ENCODE peak calls at places on chromosomes 16 and 17, in nine cellular contexts. Y is Panc1; C is testis; U is psoas muscle; K is left lung; F is cardiac muscle cell; Z is colonic mucosa; L is effector memory CD4-positive, alpha-beta T cell; W is neural progenitor cell. S is an unnamed sample.

GRCh38 chr17:40442392-40443195 is 656 bp upstream of the IGFBP4 start:
- DNase-seq in Z (peak; percentile 55), L (no peak), C (no peak), Y (no peak), W (no peak), U (peak; percentile 79), F (no peak), K (no peak), S (peak; percentile 75)

GRCh38 chr17:7914771-7915610 is 1.1 kb downstream of the RNF227 start:
- DNase-seq in Y (no peak), W (no peak), K (no peak), C (peak; percentile 59), U (no peak), L (no peak), F (peak; percentile 54), Z (no peak), S (no peak)

GRCh38 chr16:11681526-11681925 is 13.3 kb downstream of the SNN start:
- DNase-seq in L (no peak), K (peak; percentile 57), F (no peak), U (peak; percentile 79), C (no peak), Y (no peak), Z (no peak), W (no peak), S (peak; percentile 69)

GRCh38 chr16:15947983-15948509 is 1.4 kb upstream of the ABCC1 start:
- DNase-seq in U (no peak), C (no peak), W (no peak), K (no peak), F (no peak), Y (no peak), L (no peak), Z (peak; percentile 48), S (no peak)

GRCh38 chr16:54000361-54000760 is 286.2 kb downstream of the IRX3 start:
- DNase-seq in W (no peak), K (no peak), F (peak; percentile 17), Y (no peak), U (no peak), C (no peak), L (no peak), Z (no peak), S (no peak)

GRCh38 chr16:9139965-9140364 is 48.5 kb downstream of the HAPSTR1 start:
- DNase-seq in F (peak; percentile 38), C (peak; percentile 56), L (no peak), K (no peak), Z (no peak), Y (no peak), W (peak; percentile 39), U (peak; percentile 15), S (peak; percentile 13)

GRCh38 chr16:14302031-14302398 is 230.9 kb downstream of the MRTFB start:
- DNase-seq in C (peak; percentile 56), Y (no peak), Z (peak; percentile 39), U (peak; percentile 85), F (peak; percentile 86), L (no peak), W (peak; percentile 82), K (peak; percentile 53), S (peak; percentile 77)

GRCh38 chr17:28774206-28774605 is 30.4 kb downstream of the TRAF4 start:
- DNase-seq in Y (no peak), K (no peak), C (no peak), Z (no peak), U (no peak), L (no peak), F (no peak), W (no peak), S (no peak)

GRCh38 chr17:18182978-18183333 is 672 bp upstream of the ALKBH5 start:
- DNase-seq in U (peak; percentile 96), W (no peak), L (peak; percentile 77), K (peak; percentile 88), Z (peak; percentile 87), C (peak; percentile 84), F (peak; percentile 90), Y (no peak), S (peak; percentile 96)

GRCh38 chr17:34234616-34235015 is 20.5 kb upstream of the CCL2 start:
- DNase-seq in K (no peak), U (no peak), C (no peak), F (no peak), W (no peak), Z (no peak), L (no peak), Y (no peak), S (no peak)

GRCh38 chr16:51393381-51394005 is 242.4 kb upstream of the SALL1 start:
- DNase-seq in L (no peak), U (no peak), W (no peak), C (no peak), Z (no peak), K (no peak), F (no peak), Y (peak; percentile 15), S (no peak)

GRCh38 chr16:48576927-48577326 is 33.1 kb downstream of the N4BP1 start:
- DNase-seq in C (no peak), Y (no peak), W (no peak), F (no peak), Z (no peak), K (no peak), L (no peak), U (no peak), S (no peak)

GRCh38 chr17:21119247-21119944 is 7.4 kb upstream of the DHRS7B start:
- DNase-seq in U (peak; percentile 74), Y (peak; percentile 42), C (peak; percentile 86), Z (peak; percentile 74), F (peak; percentile 78), W (peak; percentile 73), L (peak; percentile 56), K (peak; percentile 65), S (peak; percentile 69)

GRCh38 chr17:18160128-18160856 is 23.3 kb upstream of the ALKBH5 start:
- DNase-seq in U (no peak), K (no peak), L (no peak), W (no peak), C (no peak), Y (no peak), F (no peak), Z (no peak), S (no peak)

GRCh38 chr17:29570521-29570920 is 2.0 kb downstream of the TP53I13 start:
- DNase-seq in Y (no peak), K (no peak), C (peak; percentile 10), F (no peak), W (no peak), L (no peak), U (no peak), Z (peak; percentile 19), S (peak; percentile 52)

GRCh38 chr17:38572665-38573365 is 32.9 kb downstream of the SRCIN1 start:
- DNase-seq in W (peak; percentile 94), Y (no peak), Z (no peak), U (no peak), C (peak; percentile 26), K (no peak), F (no peak), L (no peak), S (no peak)

GRCh38 chr16:77223184-77223583 is 24.0 kb downstream of the SYCE1L start:
- DNase-seq in Z (peak; percentile 25), L (no peak), F (no peak), C (peak; percentile 32), U (no peak), W (peak; percentile 48), K (no peak), Y (no peak), S (no peak)

GRCh38 chr16:53257001-53257400 is 177.3 kb upstream of the RBL2 start:
- DNase-seq in Z (no peak), F (peak; percentile 67), W (no peak), C (no peak), Y (no peak), K (no peak), L (no peak), U (no peak), S (no peak)

GRCh38 chr17:79125503-79125902 is 50.9 kb downstream of the ENGASE start:
- DNase-seq in L (no peak), Y (no peak), W (peak; percentile 39), K (no peak), Z (no peak), U (no peak), F (no peak), C (no peak), S (no peak)

GRCh38 chr17:79123988-79124387 is 49.4 kb downstream of the ENGASE start:
- DNase-seq in W (no peak), L (no peak), K (no peak), F (no peak), C (no peak), U (no peak), Z (no peak), Y (no peak), S (no peak)

GRCh38 chr17:79124513-79125209 is 50.0 kb downstream of the ENGASE start:
- DNase-seq in Y (no peak), C (no peak), W (no peak), Z (no peak), K (no peak), U (no peak), F (no peak), L (no peak), S (no peak)

GRCh38 chr17:79127534-79128135 is 53.0 kb downstream of the ENGASE start:
- DNase-seq in W (no peak), L (no peak), U (no peak), K (no peak), Y (no peak), Z (no peak), F (no peak), C (no peak), S (no peak)

DNA sequence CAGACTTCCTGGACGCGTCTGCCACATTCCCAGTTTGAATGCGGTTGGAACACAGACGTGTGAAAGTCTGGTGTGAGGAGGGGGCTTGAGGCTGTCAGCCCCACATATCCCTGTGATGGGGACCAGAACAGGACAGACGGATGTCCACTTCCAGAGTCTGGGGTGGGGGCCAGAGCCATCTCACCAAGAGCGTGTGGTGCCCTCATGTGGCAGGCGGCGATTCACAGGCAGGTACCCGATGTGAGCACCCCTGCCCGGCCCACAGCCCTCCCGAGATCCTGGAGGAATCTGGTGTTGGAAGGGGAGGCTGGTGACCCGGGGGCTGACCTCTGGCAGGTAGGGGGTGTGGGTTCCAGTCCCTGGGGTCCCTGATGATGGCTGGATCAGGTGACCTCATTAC is 51.5 kb downstream of the ENGASE start:
- DNase-seq in L (no peak), Y (no peak), C (no peak), U (no peak), F (peak; percentile 6), K (no peak), Z (no peak), W (peak; percentile 61), S (no peak)
- H3K27me3 ChIP-seq in L (no peaks in the 10 kb centered on the region), Y (peaks cover 8% of the 10 kb centered on the region), C (no peaks in the 10 kb centered on the region), U (no peaks in the 10 kb centered on the region), F (no peaks in the 10 kb centered on the region), K (peaks cover 75% of the 10 kb centered on the region), Z (peaks cover 9% of the 10 kb centered on the region), W (no peaks in the 10 kb centered on the region), S (peaks cover 27% of the 10 kb centered on the region)

GRCh38 chr17:79368521-79368920 is 242.3 kb downstream of the RBFOX3 start:
- DNase-seq in W (no peak), F (no peak), Y (no peak), C (no peak), L (no peak), Z (no peak), K (no peak), U (peak; percentile 34), S (no peak)
- H3K27me3 ChIP-seq in W (no peaks in the 10 kb centered on the region), F (peaks cover 13% of the 10 kb centered on the region), Y (peaks cover 20% of the 10 kb centered on the region), C (no peaks in the 10 kb centered on the region), L (no peaks in the 10 kb centered on the region), Z (no peaks in the 10 kb centered on the region), K (peaks cover 87% of the 10 kb centered on the region), U (no peaks in the 10 kb centered on the region), S (peaks cover 31% of the 10 kb centered on the region)

GRCh38 chr17:65387322-65387721 is 174.1 kb downstream of the AXIN2 start:
- DNase-seq in K (no peak), W (no peak), U (peak; percentile 69), L (no peak), F (no peak), Z (no peak), Y (no peak), C (no peak), S (no peak)
- H3K27me3 ChIP-seq in K (no peaks in the 10 kb centered on the region), W (no peaks in the 10 kb centered on the region), U (no peaks in the 10 kb centered on the region), L (no peaks in the 10 kb centered on the region), F (no peaks in the 10 kb centered on the region), Z (no peaks in the 10 kb centered on the region), Y (no peaks in the 10 kb centered on the region), C (no peaks in the 10 kb centered on the region), S (no peaks in the 10 kb centered on the region)

GRCh38 chr16:71364306-71364705 is 5.8 kb downstream of the CALB2 start:
- DNase-seq in K (no peak), Z (no peak), C (no peak), Y (no peak), U (no peak), F (peak; percentile 44), L (no peak), W (no peak), S (no peak)
- H3K27me3 ChIP-seq in K (peaks cover 49% of the 10 kb centered on the region), Z (no peaks in the 10 kb centered on the region), C (no peaks in the 10 kb centered on the region), Y (no peaks in the 10 kb centered on the region), U (no peaks in the 10 kb centered on the region), F (peaks cover 19% of the 10 kb centered on the region), L (peaks cover 10% of the 10 kb centered on the region), W (peaks cover 13% of the 10 kb centered on the region), S (peaks cover 27% of the 10 kb centered on the region)